ENCODE peak calls at places on chromosome 21, in ten cellular contexts. One of them, this sample, is unnamed.

GRCh38 chr21:45043541-45044020 is 30.8 kb upstream of the ADARB1 start:
- DNase-seq in activated T-cell treated with anti-CD3 and anti-CD28 coated beads, Interleukin-2, amount 50 U/mL, for 24 hours: no peak
- DNase-seq in small intestine: no peak
- DNase-seq in stimulated activated CD4-positive, alpha-beta T cell treated with anti-CD3 and anti-CD28 coated beads, Interleukin-4, amount 100 ng/mL, for 24 hours: no peak
- DNase-seq in heart left ventricle: no peak
- DNase-seq in activated naive CD8-positive, alpha-beta T cell treated with anti-CD3 and anti-CD28 coated beads, Interleukin-2, amount 50 U/mL, for 24 hours: no peak
- DNase-seq in activated CD4-positive, alpha-beta T cell treated with anti-CD3 and anti-CD28 coated beads for 24 hours: no peak
- DNase-seq in GF-D8: no peak
- DNase-seq in T-helper 1 cell: no peak
- DNase-seq in cardiac fibroblast: no peak
- DNase-seq in this sample: no peak

GRCh38 chr21:19237603-19238002 is 834.0 kb upstream of the TMPRSS15 start:
- DNase-seq in activated T-cell treated with anti-CD3 and anti-CD28 coated beads, Interleukin-2, amount 50 U/mL, for 24 hours: no peak
- DNase-seq in small intestine: no peak
- DNase-seq in stimulated activated CD4-positive, alpha-beta T cell treated with anti-CD3 and anti-CD28 coated beads, Interleukin-4, amount 100 ng/mL, for 24 hours: no peak
- DNase-seq in heart left ventricle: no peak
- DNase-seq in activated naive CD8-positive, alpha-beta T cell treated with anti-CD3 and anti-CD28 coated beads, Interleukin-2, amount 50 U/mL, for 24 hours: no peak
- DNase-seq in activated CD4-positive, alpha-beta T cell treated with anti-CD3 and anti-CD28 coated beads for 24 hours: no peak
- DNase-seq in GF-D8: no peak
- DNase-seq in T-helper 1 cell: no peak
- DNase-seq in cardiac fibroblast: no peak
- DNase-seq in this sample: no peak

GRCh38 chr21:31108969-31109368 is 70.7 kb upstream of the KRTAP19-8 start:
- DNase-seq in activated T-cell treated with anti-CD3 and anti-CD28 coated beads, Interleukin-2, amount 50 U/mL, for 24 hours: no peak
- DNase-seq in small intestine: no peak
- DNase-seq in stimulated activated CD4-positive, alpha-beta T cell treated with anti-CD3 and anti-CD28 coated beads, Interleukin-4, amount 100 ng/mL, for 24 hours: no peak
- DNase-seq in heart left ventricle: no peak
- DNase-seq in activated naive CD8-positive, alpha-beta T cell treated with anti-CD3 and anti-CD28 coated beads, Interleukin-2, amount 50 U/mL, for 24 hours: no peak
- DNase-seq in activated CD4-positive, alpha-beta T cell treated with anti-CD3 and anti-CD28 coated beads for 24 hours: no peak
- DNase-seq in GF-D8: no peak
- DNase-seq in T-helper 1 cell: peak; percentile 40
- DNase-seq in cardiac fibroblast: peak; percentile 24
- DNase-seq in this sample: no peak

GRCh38 chr21:31343680-31344480 is at the start of gene TIAM1:
- DNase-seq in activated T-cell treated with anti-CD3 and anti-CD28 coated beads, Interleukin-2, amount 50 U/mL, for 24 hours: peak; percentile 65
- DNase-seq in small intestine: peak; percentile 4
- DNase-seq in stimulated activated CD4-positive, alpha-beta T cell treated with anti-CD3 and anti-CD28 coated beads, Interleukin-4, amount 100 ng/mL, for 24 hours: peak; percentile 53
- DNase-seq in heart left ventricle: peak; percentile 49
- DNase-seq in activated naive CD8-positive, alpha-beta T cell treated with anti-CD3 and anti-CD28 coated beads, Interleukin-2, amount 50 U/mL, for 24 hours: peak; percentile 42
- DNase-seq in activated CD4-positive, alpha-beta T cell treated with anti-CD3 and anti-CD28 coated beads for 24 hours: no peak
- DNase-seq in GF-D8: no peak
- DNase-seq in T-helper 1 cell: no peak
- DNase-seq in cardiac fibroblast: peak; percentile 73
- DNase-seq in this sample: no peak

GRCh38 chr21:36533468-36533848 is 53.5 kb upstream of the CLDN14 start:
- DNase-seq in activated T-cell treated with anti-CD3 and anti-CD28 coated beads, Interleukin-2, amount 50 U/mL, for 24 hours: no peak
- DNase-seq in small intestine: no peak
- DNase-seq in stimulated activated CD4-positive, alpha-beta T cell treated with anti-CD3 and anti-CD28 coated beads, Interleukin-4, amount 100 ng/mL, for 24 hours: no peak
- DNase-seq in heart left ventricle: no peak
- DNase-seq in activated naive CD8-positive, alpha-beta T cell treated with anti-CD3 and anti-CD28 coated beads, Interleukin-2, amount 50 U/mL, for 24 hours: no peak
- DNase-seq in activated CD4-positive, alpha-beta T cell treated with anti-CD3 and anti-CD28 coated beads for 24 hours: no peak
- DNase-seq in GF-D8: no peak
- DNase-seq in T-helper 1 cell: no peak
- DNase-seq in cardiac fibroblast: no peak
- DNase-seq in this sample: no peak

GRCh38 chr21:44350773-44351481 is 2.5 kb upstream of the TRPM2 start:
- DNase-seq in activated T-cell treated with anti-CD3 and anti-CD28 coated beads, Interleukin-2, amount 50 U/mL, for 24 hours: no peak
- DNase-seq in small intestine: no peak
- DNase-seq in stimulated activated CD4-positive, alpha-beta T cell treated with anti-CD3 and anti-CD28 coated beads, Interleukin-4, amount 100 ng/mL, for 24 hours: no peak
- DNase-seq in heart left ventricle: no peak
- DNase-seq in activated naive CD8-positive, alpha-beta T cell treated with anti-CD3 and anti-CD28 coated beads, Interleukin-2, amount 50 U/mL, for 24 hours: no peak
- DNase-seq in activated CD4-positive, alpha-beta T cell treated with anti-CD3 and anti-CD28 coated beads for 24 hours: no peak
- DNase-seq in GF-D8: no peak
- DNase-seq in T-helper 1 cell: no peak
- DNase-seq in cardiac fibroblast: no peak
- DNase-seq in this sample: no peak

GRCh38 chr21:27035791-27036190 is 68.9 kb upstream of the ADAMTS5 start:
- DNase-seq in activated T-cell treated with anti-CD3 and anti-CD28 coated beads, Interleukin-2, amount 50 U/mL, for 24 hours: no peak
- DNase-seq in small intestine: no peak
- DNase-seq in stimulated activated CD4-positive, alpha-beta T cell treated with anti-CD3 and anti-CD28 coated beads, Interleukin-4, amount 100 ng/mL, for 24 hours: no peak
- DNase-seq in heart left ventricle: no peak
- DNase-seq in activated naive CD8-positive, alpha-beta T cell treated with anti-CD3 and anti-CD28 coated beads, Interleukin-2, amount 50 U/mL, for 24 hours: no peak
- DNase-seq in activated CD4-positive, alpha-beta T cell treated with anti-CD3 and anti-CD28 coated beads for 24 hours: no peak
- DNase-seq in GF-D8: no peak
- DNase-seq in T-helper 1 cell: no peak
- DNase-seq in cardiac fibroblast: no peak
- DNase-seq in this sample: no peak

GRCh38 chr21:36145259-36145658 is 10.4 kb downstream of the CBR3 start:
- DNase-seq in activated T-cell treated with anti-CD3 and anti-CD28 coated beads, Interleukin-2, amount 50 U/mL, for 24 hours: no peak
- DNase-seq in small intestine: no peak
- DNase-seq in stimulated activated CD4-positive, alpha-beta T cell treated with anti-CD3 and anti-CD28 coated beads, Interleukin-4, amount 100 ng/mL, for 24 hours: no peak
- DNase-seq in heart left ventricle: no peak
- DNase-seq in activated naive CD8-positive, alpha-beta T cell treated with anti-CD3 and anti-CD28 coated beads, Interleukin-2, amount 50 U/mL, for 24 hours: no peak
- DNase-seq in activated CD4-positive, alpha-beta T cell treated with anti-CD3 and anti-CD28 coated beads for 24 hours: no peak
- DNase-seq in GF-D8: no peak
- DNase-seq in T-helper 1 cell: peak; percentile 66
- DNase-seq in cardiac fibroblast: no peak
- DNase-seq in this sample: no peak

GRCh38 chr21:35275776-35276175 is 226.7 kb upstream of the RUNX1 start:
- DNase-seq in activated T-cell treated with anti-CD3 and anti-CD28 coated beads, Interleukin-2, amount 50 U/mL, for 24 hours: no peak
- DNase-seq in small intestine: no peak
- DNase-seq in stimulated activated CD4-positive, alpha-beta T cell treated with anti-CD3 and anti-CD28 coated beads, Interleukin-4, amount 100 ng/mL, for 24 hours: no peak
- DNase-seq in heart left ventricle: no peak
- DNase-seq in activated naive CD8-positive, alpha-beta T cell treated with anti-CD3 and anti-CD28 coated beads, Interleukin-2, amount 50 U/mL, for 24 hours: no peak
- DNase-seq in activated CD4-positive, alpha-beta T cell treated with anti-CD3 and anti-CD28 coated beads for 24 hours: no peak
- DNase-seq in GF-D8: no peak
- DNase-seq in T-helper 1 cell: no peak
- DNase-seq in cardiac fibroblast: no peak
- DNase-seq in this sample: no peak

This sample was measured in stimulated activated CD8-positive, alpha-beta memory T cell treated with anti-CD3 and anti-CD28 coated beads, Interleukin-7, amount 100 ng/mL, for 48 hours.